ENCODE peak calls at places on chromosome 20, in nine cellular contexts. One of them, this sample, is unnamed.

GRCh38 chr20:10674684-10675455 is 1.1 kb upstream of the JAG1 start:
- DNase-seq in hepatocyte: peak; percentile 92
- DNase-seq in cardiac muscle cell: peak; percentile 88
- DNase-seq in neural progenitor cell: peak; percentile 93
- DNase-seq in adrenal gland: peak; percentile 64
- DNase-seq in esophagus muscularis mucosa: peak; percentile 94
- DNase-seq in suprapubic skin: peak; percentile 92
- DNase-seq in OCI-LY7: peak; percentile 76
- DNase-seq in mesenchymal stem cell: peak; percentile 80
- DNase-seq in this sample: peak; percentile 84

GRCh38 chr20:61959301-61959700 is 106.4 kb downstream of the TAF4 start:
- DNase-seq in hepatocyte: no peak
- DNase-seq in cardiac muscle cell: peak; percentile 44
- DNase-seq in neural progenitor cell: peak; percentile 64
- DNase-seq in adrenal gland: no peak
- DNase-seq in esophagus muscularis mucosa: no peak
- DNase-seq in suprapubic skin: no peak
- DNase-seq in OCI-LY7: peak; percentile 8
- DNase-seq in mesenchymal stem cell: no peak
- DNase-seq in this sample: peak; percentile 47

GRCh38 chr20:6265204-6265904 is 142.5 kb upstream of the FERMT1 start:
- DNase-seq in hepatocyte: peak; percentile 74
- DNase-seq in cardiac muscle cell: peak; percentile 86
- DNase-seq in neural progenitor cell: peak; percentile 42
- DNase-seq in adrenal gland: peak; percentile 30
- DNase-seq in esophagus muscularis mucosa: no peak
- DNase-seq in suprapubic skin: no peak
- DNase-seq in OCI-LY7: peak; percentile 6
- DNase-seq in mesenchymal stem cell: peak; percentile 76
- DNase-seq in this sample: no peak

GRCh38 chr20:53322651-53323050 is 271.0 kb downstream of the ZNF217 start:
- DNase-seq in hepatocyte: no peak
- DNase-seq in cardiac muscle cell: no peak
- DNase-seq in neural progenitor cell: no peak
- DNase-seq in adrenal gland: no peak
- DNase-seq in esophagus muscularis mucosa: no peak
- DNase-seq in suprapubic skin: no peak
- DNase-seq in OCI-LY7: no peak
- DNase-seq in mesenchymal stem cell: no peak
- DNase-seq in this sample: no peak

GRCh38 chr20:42656130-42656529 is 533.6 kb downstream of the PTPRT start:
- DNase-seq in hepatocyte: no peak
- DNase-seq in cardiac muscle cell: no peak
- DNase-seq in neural progenitor cell: no peak
- DNase-seq in adrenal gland: no peak
- DNase-seq in esophagus muscularis mucosa: peak; percentile 55
- DNase-seq in suprapubic skin: no peak
- DNase-seq in OCI-LY7: no peak
- DNase-seq in mesenchymal stem cell: no peak
- DNase-seq in this sample: no peak

GRCh38 chr20:4192378-4193048 is 177.2 kb upstream of the RNF24 start:
- DNase-seq in hepatocyte: no peak
- DNase-seq in cardiac muscle cell: no peak
- DNase-seq in neural progenitor cell: no peak
- DNase-seq in adrenal gland: no peak
- DNase-seq in esophagus muscularis mucosa: no peak
- DNase-seq in suprapubic skin: no peak
- DNase-seq in OCI-LY7: no peak
- DNase-seq in mesenchymal stem cell: no peak
- DNase-seq in this sample: no peak

GRCh38 chr20:34985439-34986310 is 30.0 kb downstream of the MYH7B start:
- DNase-seq in hepatocyte: no peak
- DNase-seq in cardiac muscle cell: no peak
- DNase-seq in neural progenitor cell: no peak
- DNase-seq in adrenal gland: no peak
- DNase-seq in esophagus muscularis mucosa: no peak
- DNase-seq in suprapubic skin: no peak
- DNase-seq in OCI-LY7: no peak
- DNase-seq in mesenchymal stem cell: no peak
- DNase-seq in this sample: no peak

GRCh38 chr20:3239867-3240775 is 1.1 kb upstream of the SLC4A11 start:
- DNase-seq in hepatocyte: no peak
- DNase-seq in cardiac muscle cell: no peak
- DNase-seq in neural progenitor cell: peak; percentile 40
- DNase-seq in adrenal gland: no peak
- DNase-seq in esophagus muscularis mucosa: no peak
- DNase-seq in suprapubic skin: no peak
- DNase-seq in OCI-LY7: no peak
- DNase-seq in mesenchymal stem cell: peak; percentile 44
- DNase-seq in this sample: peak; percentile 77

GRCh38 chr20:64247970-64248841 is 7.3 kb upstream of the PCMTD2 start:
- DNase-seq in hepatocyte: no peak
- DNase-seq in cardiac muscle cell: no peak
- DNase-seq in neural progenitor cell: peak; percentile 19
- DNase-seq in adrenal gland: no peak
- DNase-seq in esophagus muscularis mucosa: no peak
- DNase-seq in suprapubic skin: peak; percentile 58
- DNase-seq in OCI-LY7: no peak
- DNase-seq in mesenchymal stem cell: no peak
- DNase-seq in this sample: no peak

GRCh38 chr20:18647777-18648176 is 59.9 kb downstream of the DTD1 start:
- DNase-seq in hepatocyte: no peak
- DNase-seq in cardiac muscle cell: no peak
- DNase-seq in neural progenitor cell: peak; percentile 30
- DNase-seq in adrenal gland: no peak
- DNase-seq in esophagus muscularis mucosa: no peak
- DNase-seq in suprapubic skin: no peak
- DNase-seq in OCI-LY7: no peak
- DNase-seq in mesenchymal stem cell: no peak
- DNase-seq in this sample: no peak

DNA sequence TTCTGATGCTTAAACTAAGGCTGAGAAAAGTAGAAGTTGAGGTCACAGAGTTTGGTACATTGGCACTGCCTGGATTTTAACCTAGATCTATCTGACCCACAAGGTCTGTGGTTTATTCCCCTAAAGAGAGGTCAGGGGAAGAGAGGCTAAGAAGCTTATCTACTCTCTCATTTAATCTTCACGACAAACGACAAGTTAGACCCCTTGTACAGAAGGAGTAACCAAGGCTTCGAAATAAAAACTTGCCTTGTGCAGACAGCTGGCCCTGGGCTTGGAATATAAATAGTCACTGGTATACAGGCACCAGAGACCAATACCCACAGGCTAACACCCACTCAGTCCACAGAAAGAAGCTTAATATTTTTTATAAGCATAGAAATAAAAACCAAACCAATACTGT is 41.3 kb downstream of the HNF4A start:
- DNase-seq in hepatocyte: no peak
- DNase-seq in cardiac muscle cell: no peak
- DNase-seq in neural progenitor cell: no peak
- DNase-seq in adrenal gland: no peak
- DNase-seq in esophagus muscularis mucosa: no peak
- DNase-seq in suprapubic skin: no peak
- DNase-seq in OCI-LY7: no peak
- DNase-seq in mesenchymal stem cell: no peak
- DNase-seq in this sample: no peak
- H3K4me1 ChIP-seq in hepatocyte: peaks cover 13% of the 10 kb centered on the region
- H3K4me1 ChIP-seq in cardiac muscle cell: no peaks in the 10 kb centered on the region
- H3K4me1 ChIP-seq in neural progenitor cell: no peaks in the 10 kb centered on the region
- H3K4me1 ChIP-seq in adrenal gland: no peaks in the 10 kb centered on the region
- H3K4me1 ChIP-seq in esophagus muscularis mucosa: no peaks in the 10 kb centered on the region
- H3K4me1 ChIP-seq in suprapubic skin: no peaks in the 10 kb centered on the region
- H3K4me1 ChIP-seq in OCI-LY7: no peaks in the 10 kb centered on the region
- H3K4me1 ChIP-seq in mesenchymal stem cell: peaks cover 10% of the 10 kb centered on the region
- H3K4me1 ChIP-seq in this sample: no peaks in the 10 kb centered on the region

GRCh38 chr20:19806806-19807691 is 49.0 kb downstream of the RIN2 start:
- DNase-seq in hepatocyte: no peak
- DNase-seq in cardiac muscle cell: no peak
- DNase-seq in neural progenitor cell: no peak
- DNase-seq in adrenal gland: peak; percentile 49
- DNase-seq in esophagus muscularis mucosa: no peak
- DNase-seq in suprapubic skin: no peak
- DNase-seq in OCI-LY7: no peak
- DNase-seq in mesenchymal stem cell: no peak
- DNase-seq in this sample: no peak

GRCh38 chr20:19809487-19809886 is 51.4 kb downstream of the RIN2 start:
- DNase-seq in hepatocyte: no peak
- DNase-seq in cardiac muscle cell: no peak
- DNase-seq in neural progenitor cell: no peak
- DNase-seq in adrenal gland: no peak
- DNase-seq in esophagus muscularis mucosa: no peak
- DNase-seq in suprapubic skin: no peak
- DNase-seq in OCI-LY7: no peak
- DNase-seq in mesenchymal stem cell: no peak
- DNase-seq in this sample: no peak

GRCh38 chr20:19807901-19808300 is 49.8 kb downstream of the RIN2 start:
- DNase-seq in hepatocyte: no peak
- DNase-seq in cardiac muscle cell: no peak
- DNase-seq in neural progenitor cell: no peak
- DNase-seq in adrenal gland: no peak
- DNase-seq in esophagus muscularis mucosa: no peak
- DNase-seq in suprapubic skin: no peak
- DNase-seq in OCI-LY7: no peak
- DNase-seq in mesenchymal stem cell: no peak
- DNase-seq in this sample: no peak

GRCh38 chr20:19811231-19811630 is 53.2 kb downstream of the RIN2 start:
- DNase-seq in hepatocyte: no peak
- DNase-seq in cardiac muscle cell: no peak
- DNase-seq in neural progenitor cell: no peak
- DNase-seq in adrenal gland: no peak
- DNase-seq in esophagus muscularis mucosa: no peak
- DNase-seq in suprapubic skin: no peak
- DNase-seq in OCI-LY7: no peak
- DNase-seq in mesenchymal stem cell: no peak
- DNase-seq in this sample: no peak

GRCh38 chr20:19808498-19808897 is 50.4 kb downstream of the RIN2 start:
- DNase-seq in hepatocyte: no peak
- DNase-seq in cardiac muscle cell: no peak
- DNase-seq in neural progenitor cell: no peak
- DNase-seq in adrenal gland: no peak
- DNase-seq in esophagus muscularis mucosa: no peak
- DNase-seq in suprapubic skin: no peak
- DNase-seq in OCI-LY7: no peak
- DNase-seq in mesenchymal stem cell: no peak
- DNase-seq in this sample: no peak
- H3K27ac ChIP-seq in hepatocyte: no peak overlapping the region
- H3K27ac ChIP-seq in cardiac muscle cell: no peak overlapping the region
- H3K27ac ChIP-seq in neural progenitor cell: no peak overlapping the region
- H3K27ac ChIP-seq in adrenal gland: no peak overlapping the region
- H3K27ac ChIP-seq in esophagus muscularis mucosa: no peak overlapping the region
- H3K27ac ChIP-seq in suprapubic skin: no peak overlapping the region
- H3K27ac ChIP-seq in OCI-LY7: no peak overlapping the region
- H3K27ac ChIP-seq in mesenchymal stem cell: peak overlapping the region; percentile 12
- H3K27ac ChIP-seq in this sample: no peak overlapping the region

DNA sequence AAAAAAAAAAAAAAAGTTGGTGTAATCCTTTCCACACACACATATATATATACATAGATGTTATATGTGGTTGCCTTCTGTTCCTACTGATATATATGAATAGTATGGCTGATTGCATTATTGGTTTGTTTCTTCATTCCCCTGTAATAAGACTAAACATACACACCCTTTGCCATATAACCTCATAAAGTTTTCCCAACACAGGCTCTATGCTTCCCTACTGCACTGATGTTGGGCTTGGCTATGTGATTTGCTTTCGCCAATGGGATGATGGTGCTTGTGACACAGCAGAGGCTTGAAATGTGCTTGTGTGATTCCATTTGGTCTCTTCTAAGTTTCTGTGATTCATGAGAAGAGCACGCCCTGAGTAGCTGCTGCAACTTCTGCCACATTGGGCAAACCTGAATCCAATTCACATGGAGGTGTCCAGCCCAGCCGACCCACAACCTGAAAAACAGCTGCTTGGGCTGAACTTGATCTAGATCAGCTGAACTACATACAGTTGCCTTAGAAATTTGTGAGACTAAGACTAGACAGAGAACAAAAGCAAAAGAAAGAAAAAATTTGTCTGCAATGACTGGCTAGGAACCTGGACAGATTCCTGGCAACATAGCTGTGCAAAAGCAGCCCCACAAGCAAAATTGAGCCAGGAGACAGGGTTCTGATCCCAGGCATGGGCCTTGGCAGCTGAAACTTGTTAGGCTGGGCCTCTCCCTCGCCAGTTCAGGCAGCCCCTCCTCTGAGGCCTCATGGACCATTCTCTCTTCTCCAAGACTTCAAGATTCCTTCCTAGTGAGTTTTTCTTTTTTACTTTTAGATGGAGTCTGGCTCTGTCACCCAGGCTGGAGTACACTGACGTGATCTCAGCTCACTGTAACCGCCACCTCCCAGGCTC is 13.4 kb upstream of the TBC1D20 start:
- DNase-seq in hepatocyte: no peak
- DNase-seq in cardiac muscle cell: no peak
- DNase-seq in neural progenitor cell: no peak
- DNase-seq in adrenal gland: no peak
- DNase-seq in esophagus muscularis mucosa: no peak
- DNase-seq in suprapubic skin: no peak
- DNase-seq in OCI-LY7: no peak
- DNase-seq in mesenchymal stem cell: no peak
- DNase-seq in this sample: no peak
- H3K4me3 ChIP-seq in hepatocyte: no peak overlapping the region
- H3K4me3 ChIP-seq in cardiac muscle cell: no peak overlapping the region
- H3K4me3 ChIP-seq in neural progenitor cell: no peak overlapping the region
- H3K4me3 ChIP-seq in adrenal gland: no peak overlapping the region
- H3K4me3 ChIP-seq in esophagus muscularis mucosa: no peak overlapping the region
- H3K4me3 ChIP-seq in suprapubic skin: no peak overlapping the region
- H3K4me3 ChIP-seq in OCI-LY7: no peak overlapping the region
- H3K4me3 ChIP-seq in mesenchymal stem cell: no peak overlapping the region
- H3K4me3 ChIP-seq in this sample: no peak overlapping the region

GRCh38 chr20:59597240-59597639 is 7.1 kb upstream of the PHACTR3 start:
- DNase-seq in hepatocyte: no peak
- DNase-seq in cardiac muscle cell: no peak
- DNase-seq in neural progenitor cell: no peak
- DNase-seq in adrenal gland: no peak
- DNase-seq in esophagus muscularis mucosa: no peak
- DNase-seq in suprapubic skin: no peak
- DNase-seq in OCI-LY7: no peak
- DNase-seq in mesenchymal stem cell: no peak
- DNase-seq in this sample: no peak

GRCh38 chr20:59599941-59600340 is 4.4 kb upstream of the PHACTR3 start:
- DNase-seq in hepatocyte: no peak
- DNase-seq in cardiac muscle cell: no peak
- DNase-seq in neural progenitor cell: no peak
- DNase-seq in adrenal gland: no peak
- DNase-seq in esophagus muscularis mucosa: no peak
- DNase-seq in suprapubic skin: no peak
- DNase-seq in OCI-LY7: no peak
- DNase-seq in mesenchymal stem cell: no peak
- DNase-seq in this sample: no peak

GRCh38 chr20:59598625-59599310 is 5.6 kb upstream of the PHACTR3 start:
- DNase-seq in hepatocyte: peak; percentile 56
- DNase-seq in cardiac muscle cell: peak; percentile 7
- DNase-seq in neural progenitor cell: peak; percentile 52
- DNase-seq in adrenal gland: no peak
- DNase-seq in esophagus muscularis mucosa: no peak
- DNase-seq in suprapubic skin: no peak
- DNase-seq in OCI-LY7: peak; percentile 47
- DNase-seq in mesenchymal stem cell: no peak
- DNase-seq in this sample: no peak

GRCh38 chr20:59600472-59600871 is 3.9 kb upstream of the PHACTR3 start:
- DNase-seq in hepatocyte: no peak
- DNase-seq in cardiac muscle cell: no peak
- DNase-seq in neural progenitor cell: no peak
- DNase-seq in adrenal gland: no peak
- DNase-seq in esophagus muscularis mucosa: no peak
- DNase-seq in suprapubic skin: no peak
- DNase-seq in OCI-LY7: no peak
- DNase-seq in mesenchymal stem cell: no peak
- DNase-seq in this sample: no peak

GRCh38 chr20:59596690-59597089 is 7.7 kb upstream of the PHACTR3 start:
- DNase-seq in hepatocyte: no peak
- DNase-seq in cardiac muscle cell: no peak
- DNase-seq in neural progenitor cell: no peak
- DNase-seq in adrenal gland: no peak
- DNase-seq in esophagus muscularis mucosa: no peak
- DNase-seq in suprapubic skin: no peak
- DNase-seq in OCI-LY7: no peak
- DNase-seq in mesenchymal stem cell: no peak
- DNase-seq in this sample: no peak
- H3K4me1 ChIP-seq in hepatocyte: no peaks in the 10 kb centered on the region
- H3K4me1 ChIP-seq in cardiac muscle cell: no peaks in the 10 kb centered on the region
- H3K4me1 ChIP-seq in neural progenitor cell: no peaks in the 10 kb centered on the region
- H3K4me1 ChIP-seq in adrenal gland: no peaks in the 10 kb centered on the region
- H3K4me1 ChIP-seq in esophagus muscularis mucosa: no peaks in the 10 kb centered on the region
- H3K4me1 ChIP-seq in suprapubic skin: no peaks in the 10 kb centered on the region
- H3K4me1 ChIP-seq in OCI-LY7: no peaks in the 10 kb centered on the region
- H3K4me1 ChIP-seq in mesenchymal stem cell: no peaks in the 10 kb centered on the region
- H3K4me1 ChIP-seq in this sample: no peaks in the 10 kb centered on the region